ENCODE peak calls at places on chromosomes 4 and X, in five cellular contexts. One of them, this sample, is unnamed.

GRCh38 chrX:11632732-11633131 is 33.0 kb downstream of the ARHGAP6 start:
- DNase-seq in right lobe of liver: no peak
- DNase-seq in stomach: no peak
- DNase-seq in heart left ventricle: no peak
- DNase-seq in A549: no peak
- DNase-seq in this sample: no peak

GRCh38 chr4:24965627-24966026 is 52.8 kb upstream of the CCDC149 start:
- DNase-seq in heart left ventricle: no peak
- DNase-seq in right lobe of liver: no peak
- DNase-seq in stomach: no peak
- DNase-seq in A549: peak; percentile 36
- DNase-seq in this sample: no peak

GRCh38 chr4:142126890-142127497 is 490.6 kb downstream of the IL15 start:
- DNase-seq in heart left ventricle: no peak
- DNase-seq in right lobe of liver: no peak
- DNase-seq in A549: peak; percentile 76
- DNase-seq in stomach: peak; percentile 56
- DNase-seq in this sample: peak; percentile 66

GRCh38 chrX:12891915-12892506 is 14.4 kb upstream of the TLR8 start:
- DNase-seq in stomach: no peak
- DNase-seq in heart left ventricle: no peak
- DNase-seq in right lobe of liver: no peak
- DNase-seq in A549: no peak
- DNase-seq in this sample: no peak

GRCh38 chr4:106160560-106160959 is 155.4 kb downstream of the TBCK start:
- DNase-seq in stomach: no peak
- DNase-seq in A549: no peak
- DNase-seq in heart left ventricle: no peak
- DNase-seq in right lobe of liver: no peak
- DNase-seq in this sample: no peak

GRCh38 chr4:186304816-186305520 is 39.0 kb downstream of the F11 start:
- DNase-seq in stomach: no peak
- DNase-seq in A549: no peak
- DNase-seq in heart left ventricle: no peak
- DNase-seq in right lobe of liver: no peak
- DNase-seq in this sample: no peak

GRCh38 chrX:23235051-23235450 is 99.6 kb upstream of the PTCHD1 start:
- DNase-seq in heart left ventricle: no peak
- DNase-seq in right lobe of liver: no peak
- DNase-seq in stomach: no peak
- DNase-seq in A549: no peak
- DNase-seq in this sample: no peak

GRCh38 chr4:151540728-151541437 is 131.9 kb downstream of the FHIP1A start:
- DNase-seq in heart left ventricle: no peak
- DNase-seq in stomach: no peak
- DNase-seq in A549: peak; percentile 86
- DNase-seq in right lobe of liver: no peak
- DNase-seq in this sample: no peak

GRCh38 chr4:142452132-142452855 is 393.8 kb downstream of the INPP4B start:
- DNase-seq in heart left ventricle: no peak
- DNase-seq in stomach: no peak
- DNase-seq in A549: no peak
- DNase-seq in right lobe of liver: no peak
- DNase-seq in this sample: no peak

GRCh38 chr4:108054025-108054424 is 64.3 kb downstream of the HADH start:
- DNase-seq in right lobe of liver: no peak
- DNase-seq in stomach: no peak
- DNase-seq in heart left ventricle: no peak
- DNase-seq in A549: no peak
- DNase-seq in this sample: no peak

GRCh38 chr4:17448689-17449088 is 63.2 kb downstream of the QDPR start:
- DNase-seq in A549: no peak
- DNase-seq in right lobe of liver: no peak
- DNase-seq in stomach: no peak
- DNase-seq in heart left ventricle: no peak
- DNase-seq in this sample: no peak

GRCh38 chr4:165312506-165312905 is 15.0 kb upstream of the MSMO1 start:
- DNase-seq in stomach: no peak
- DNase-seq in right lobe of liver: no peak
- DNase-seq in heart left ventricle: no peak
- DNase-seq in A549: no peak
- DNase-seq in this sample: no peak

GRCh38 chrX:11462136-11462535 is 168.9 kb downstream of the AMELX start:
- DNase-seq in A549: peak; percentile 27
- DNase-seq in right lobe of liver: no peak
- DNase-seq in stomach: no peak
- DNase-seq in heart left ventricle: no peak
- DNase-seq in this sample: no peak

GRCh38 chr4:146330392-146330791 is 116.1 kb downstream of the REELD1 start:
- DNase-seq in right lobe of liver: no peak
- DNase-seq in heart left ventricle: no peak
- DNase-seq in A549: no peak
- DNase-seq in stomach: no peak
- DNase-seq in this sample: no peak

GRCh38 chrX:150032742-150033141 is 94.5 kb upstream of the EOLA2 start:
- DNase-seq in right lobe of liver: no peak
- DNase-seq in stomach: no peak
- DNase-seq in A549: peak; percentile 42
- DNase-seq in heart left ventricle: no peak
- DNase-seq in this sample: no peak

GRCh38 chrX:154517101-154517781 is 1.2 kb upstream of the FAM3A start:
- DNase-seq in heart left ventricle: no peak
- DNase-seq in right lobe of liver: no peak
- DNase-seq in stomach: no peak
- DNase-seq in A549: no peak
- DNase-seq in this sample: peak; percentile 71

GRCh38 chr4:174522183-174523002 is at the start of gene HPGD:
- DNase-seq in heart left ventricle: peak; percentile 77
- DNase-seq in stomach: peak; percentile 75
- DNase-seq in right lobe of liver: peak; percentile 89
- DNase-seq in A549: peak; percentile 73
- DNase-seq in this sample: peak; percentile 82

GRCh38 chr4:6360385-6360784 is 90.7 kb downstream of the WFS1 start:
- DNase-seq in heart left ventricle: peak; percentile 25
- DNase-seq in right lobe of liver: peak; percentile 38
- DNase-seq in A549: no peak
- DNase-seq in stomach: no peak
- DNase-seq in this sample: no peak

GRCh38 chrX:73850124-73851013 is 287.4 kb downstream of the CHIC1 start:
- DNase-seq in A549: peak; percentile 53
- DNase-seq in right lobe of liver: peak; percentile 73
- DNase-seq in heart left ventricle: no peak
- DNase-seq in stomach: peak; percentile 45
- DNase-seq in this sample: peak; percentile 75

GRCh38 chr4:113012122-113012725 is 37.2 kb upstream of the ANK2 start:
- DNase-seq in A549: no peak
- DNase-seq in right lobe of liver: no peak
- DNase-seq in stomach: no peak
- DNase-seq in heart left ventricle: no peak
- DNase-seq in this sample: no peak

GRCh38 chrX:69556094-69557011 is 52.2 kb downstream of the NALF2 start:
- DNase-seq in heart left ventricle: no peak
- DNase-seq in A549: peak; percentile 16
- DNase-seq in stomach: no peak
- DNase-seq in right lobe of liver: no peak
- DNase-seq in this sample: no peak

GRCh38 chrX:126929071-126929470 is 109.5 kb downstream of the PRR32 start:
- DNase-seq in heart left ventricle: no peak
- DNase-seq in stomach: no peak
- DNase-seq in right lobe of liver: no peak
- DNase-seq in A549: no peak
- DNase-seq in this sample: no peak

GRCh38 chr4:185096032-185096653 is 46.9 kb upstream of the SLC25A4 start:
- DNase-seq in right lobe of liver: no peak
- DNase-seq in stomach: peak; percentile 45
- DNase-seq in A549: peak; percentile 26
- DNase-seq in heart left ventricle: no peak
- DNase-seq in this sample: no peak

GRCh38 chr4:12319765-12320164 is 891.1 kb upstream of the HS3ST1 start:
- DNase-seq in right lobe of liver: no peak
- DNase-seq in heart left ventricle: no peak
- DNase-seq in stomach: no peak
- DNase-seq in A549: no peak
- DNase-seq in this sample: no peak

GRCh38 chrX:71454222-71454621 is 78.7 kb upstream of the OGT start:
- DNase-seq in A549: no peak
- DNase-seq in right lobe of liver: no peak
- DNase-seq in heart left ventricle: no peak
- DNase-seq in stomach: no peak
- DNase-seq in this sample: no peak

GRCh38 chr4:74522251-74522991 is 77.5 kb downstream of the AREG start:
- DNase-seq in stomach: no peak
- DNase-seq in right lobe of liver: no peak
- DNase-seq in heart left ventricle: no peak
- DNase-seq in A549: no peak
- DNase-seq in this sample: no peak

GRCh38 chr4:1809754-1810502 is 16.8 kb downstream of the FGFR3 start:
- DNase-seq in right lobe of liver: peak; percentile 78
- DNase-seq in A549: peak; percentile 72
- DNase-seq in heart left ventricle: peak; percentile 83
- DNase-seq in stomach: peak; percentile 74
- DNase-seq in this sample: peak; percentile 80

GRCh38 chrX:103831803-103832544 is at the start of gene RAB9B:
- DNase-seq in heart left ventricle: peak; percentile 45
- DNase-seq in stomach: peak; percentile 31
- DNase-seq in A549: no peak
- DNase-seq in right lobe of liver: peak; percentile 65
- DNase-seq in this sample: peak; percentile 89

GRCh38 chr4:73485596-73485995 is 4.1 kb downstream of the AFM start:
- DNase-seq in stomach: no peak
- DNase-seq in A549: no peak
- DNase-seq in heart left ventricle: no peak
- DNase-seq in right lobe of liver: no peak
- DNase-seq in this sample: no peak

GRCh38 chrX:19886888-19887531 is 390 bp downstream of the SH3KBP1 start:
- DNase-seq in right lobe of liver: peak; percentile 58
- DNase-seq in heart left ventricle: peak; percentile 69
- DNase-seq in A549: peak; percentile 9
- DNase-seq in stomach: peak; percentile 28
- DNase-seq in this sample: no peak

GRCh38 chrX:1144293-1144692 is 68.2 kb downstream of the CRLF2 start:
- DNase-seq in A549: no peak
- DNase-seq in right lobe of liver: no peak
- DNase-seq in stomach: no peak
- DNase-seq in heart left ventricle: no peak
- DNase-seq in this sample: no peak

GRCh38 chrX:41314204-41314603 is 19.8 kb upstream of the DDX3X start:
- DNase-seq in right lobe of liver: no peak
- DNase-seq in stomach: no peak
- DNase-seq in heart left ventricle: no peak
- DNase-seq in A549: no peak
- DNase-seq in this sample: no peak

GRCh38 chrX:1685460-1685859 is 70.6 kb downstream of the ASMT start:
- DNase-seq in right lobe of liver: no peak
- DNase-seq in heart left ventricle: no peak
- DNase-seq in A549: no peak
- DNase-seq in stomach: no peak
- DNase-seq in this sample: no peak

GRCh38 chrX:41478397-41478911 is 31.3 kb downstream of the NYX start:
- DNase-seq in right lobe of liver: no peak
- DNase-seq in stomach: no peak
- DNase-seq in heart left ventricle: no peak
- DNase-seq in A549: no peak
- DNase-seq in this sample: no peak

GRCh38 chrX:45769919-45770582 is 569.4 kb upstream of the DIPK2B start:
- DNase-seq in stomach: peak; percentile 56
- DNase-seq in right lobe of liver: peak; percentile 80
- DNase-seq in heart left ventricle: peak; percentile 73
- DNase-seq in A549: peak; percentile 86
- DNase-seq in this sample: peak; percentile 91
- TF ChIP-seq POLR2A in stomach: no peak
- TF ChIP-seq POLR2A in right lobe of liver: peak; percentile 75
- TF ChIP-seq POLR2A in heart left ventricle: peak; percentile 54
- TF ChIP-seq POLR2A in A549: no peak
- TF ChIP-seq POLR2A in this sample: peak; percentile 45

DNA sequence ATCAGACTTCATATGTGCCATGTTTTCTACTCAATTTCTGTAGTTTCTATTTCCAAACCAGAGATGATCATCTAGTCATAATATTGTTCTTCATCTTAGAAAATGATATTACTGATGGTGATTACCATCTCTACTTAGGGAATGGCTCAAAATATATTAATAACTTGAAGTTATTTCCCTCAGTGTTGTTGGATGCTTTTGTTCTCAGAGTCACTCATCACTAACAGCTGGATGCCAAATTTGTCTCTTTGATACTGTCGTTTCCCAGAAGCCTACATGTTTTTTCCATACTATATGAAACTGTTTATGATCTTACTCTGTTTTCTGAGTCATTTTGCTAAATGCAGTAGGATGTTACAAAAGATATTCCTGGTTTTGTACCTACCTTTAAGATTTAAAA is 8.9 kb downstream of the PGAM4 start:
- DNase-seq in A549: no peak
- DNase-seq in stomach: no peak
- DNase-seq in heart left ventricle: no peak
- DNase-seq in right lobe of liver: no peak
- DNase-seq in this sample: no peak
- H3K4me1 ChIP-seq in A549: peaks cover 10% of the 10 kb centered on the region
- H3K4me1 ChIP-seq in stomach: no peaks in the 10 kb centered on the region
- H3K4me1 ChIP-seq in heart left ventricle: no peaks in the 10 kb centered on the region
- H3K4me1 ChIP-seq in right lobe of liver: no peaks in the 10 kb centered on the region
- H3K4me1 ChIP-seq in this sample: no peaks in the 10 kb centered on the region

GRCh38 chr4:29002151-29002550 is 1718.0 kb upstream of the PCDH7 start:
- DNase-seq in A549: no peak
- DNase-seq in stomach: no peak
- DNase-seq in right lobe of liver: no peak
- DNase-seq in heart left ventricle: no peak
- DNase-seq in this sample: no peak
- H3K9me3 ChIP-seq in A549: no peaks in the 10 kb centered on the region
- H3K9me3 ChIP-seq in stomach: peaks cover 14% of the 10 kb centered on the region
- H3K9me3 ChIP-seq in right lobe of liver: no peaks in the 10 kb centered on the region
- H3K9me3 ChIP-seq in heart left ventricle: peaks cover 10% of the 10 kb centered on the region
- H3K9me3 ChIP-seq in this sample: no peaks in the 10 kb centered on the region

DNA sequence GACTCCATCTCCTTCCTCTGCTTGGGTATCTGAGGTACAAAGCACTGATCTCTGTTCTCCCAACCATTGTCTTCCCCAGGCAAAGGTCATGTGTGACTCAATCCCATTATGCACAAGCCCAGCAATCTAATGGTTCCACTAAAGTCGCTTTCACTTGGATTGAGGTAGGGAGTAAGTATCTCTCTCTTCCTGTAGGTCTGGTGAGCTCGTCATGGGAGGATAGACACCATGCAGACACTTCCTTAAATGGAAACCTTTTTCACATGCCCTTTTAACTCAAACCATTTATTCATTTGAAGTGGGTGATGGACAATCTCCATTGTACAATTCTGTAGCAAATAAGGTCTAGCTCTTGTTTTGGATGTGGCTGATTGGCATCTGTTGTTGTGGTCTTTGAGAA is 245.2 kb upstream of the CLNK start:
- DNase-seq in stomach: no peak
- DNase-seq in right lobe of liver: no peak
- DNase-seq in A549: no peak
- DNase-seq in heart left ventricle: no peak
- DNase-seq in this sample: no peak
- TF ChIP-seq POLR2A in stomach: no peak
- TF ChIP-seq POLR2A in right lobe of liver: no peak
- TF ChIP-seq POLR2A in A549: no peak
- TF ChIP-seq POLR2A in heart left ventricle: no peak
- TF ChIP-seq POLR2A in this sample: no peak

GRCh38 chr4:139734875-139735380 is 69.3 kb downstream of the MGST2 start:
- DNase-seq in stomach: peak; percentile 81
- DNase-seq in heart left ventricle: peak; percentile 93
- DNase-seq in right lobe of liver: peak; percentile 88
- DNase-seq in A549: no peak
- DNase-seq in this sample: peak; percentile 95
- H3K4me1 ChIP-seq in stomach: peaks cover 23% of the 10 kb centered on the region
- H3K4me1 ChIP-seq in heart left ventricle: peaks cover 52% of the 10 kb centered on the region
- H3K4me1 ChIP-seq in right lobe of liver: peaks cover 23% of the 10 kb centered on the region
- H3K4me1 ChIP-seq in A549: peaks cover 2% of the 10 kb centered on the region
- H3K4me1 ChIP-seq in this sample: no peaks in the 10 kb centered on the region